ENCODE peak calls at places on chromosomes 12 and 14, in eight cellular contexts. U is esophagus muscularis mucosa, F is fibroblast of the aortic adventitia, E is astrocyte of the spinal cord, L is sigmoid colon, J is kidney, O is AG04450, Q is body of pancreas. S is an unnamed sample.

GRCh38 chr14:50666772-50667490 is 1.2 kb downstream of the SAV1 start:
- DNase-seq in O (no peak), F (peak; percentile 79), J (no peak), E (peak; percentile 67), L (peak; percentile 78), U (no peak), Q (peak; percentile 67), S (peak; percentile 77)

GRCh38 chr14:56224179-56224578 is 106.0 kb downstream of the PELI2 start:
- DNase-seq in F (no peak), L (no peak), U (no peak), E (no peak), Q (no peak), O (no peak), J (no peak), S (no peak)

GRCh38 chr14:50599700-50600444 is 39.9 kb downstream of the ATL1 start:
- DNase-seq in F (peak; percentile 73), U (no peak), E (peak; percentile 63), O (no peak), L (no peak), J (no peak), Q (peak; percentile 5), S (peak; percentile 88)

GRCh38 chr12:131795688-131796410 is 32.3 kb upstream of the MMP17 start:
- DNase-seq in U (no peak), Q (no peak), O (no peak), E (no peak), L (no peak), J (no peak), F (no peak), S (peak; percentile 73)

GRCh38 chr12:65524666-65525065 is 246.2 kb downstream of the MSRB3 start:
- DNase-seq in O (no peak), U (no peak), E (peak; percentile 90), J (no peak), Q (no peak), L (no peak), F (peak; percentile 69), S (peak; percentile 61)

GRCh38 chr14:49966304-49966809 is 73.5 kb downstream of the ARF6 start:
- DNase-seq in O (no peak), J (no peak), F (peak; percentile 60), E (no peak), Q (peak; percentile 68), L (no peak), U (no peak), S (peak; percentile 25)

GRCh38 chr12:131642101-131642540 is 68.8 kb upstream of the SFSWAP start:
- DNase-seq in O (no peak), L (no peak), U (no peak), J (peak; percentile 37), Q (no peak), E (no peak), F (no peak), S (no peak)

GRCh38 chr12:102696045-102696444 is 215.7 kb upstream of the IGF1 start:
- DNase-seq in F (no peak), J (no peak), U (no peak), E (no peak), Q (no peak), L (no peak), O (no peak), S (no peak)

GRCh38 chr12:117484901-117485300 is 123.5 kb upstream of the NOS1 start:
- DNase-seq in O (no peak), U (no peak), F (no peak), J (no peak), Q (no peak), L (no peak), E (no peak), S (no peak)

GRCh38 chr12:63821781-63822251 is 22.7 kb upstream of the SRGAP1 start:
- DNase-seq in Q (no peak), L (peak; percentile 73), F (peak; percentile 17), J (peak; percentile 80), E (peak; percentile 16), O (no peak), U (no peak), S (no peak)

GRCh38 chr12:46933947-46934346 is 108.2 kb upstream of the SLC38A4 start:
- DNase-seq in E (peak; percentile 71), L (no peak), Q (peak; percentile 20), J (no peak), O (no peak), U (no peak), F (peak; percentile 86), S (peak; percentile 76)

GRCh38 chr12:52300796-52301691 is 9.7 kb upstream of the KRT81 start:
- DNase-seq in J (no peak), O (no peak), F (no peak), L (peak; percentile 36), U (no peak), E (no peak), Q (no peak), S (no peak)

GRCh38 chr14:92471919-92472318 is 41.7 kb upstream of the RIN3 start:
- DNase-seq in Q (no peak), J (no peak), F (peak; percentile 72), U (no peak), O (peak; percentile 86), L (no peak), E (peak; percentile 88), S (peak; percentile 87)

GRCh38 chr14:33676135-33676566 is 274.7 kb downstream of the EGLN3 start:
- DNase-seq in E (peak; percentile 70), J (no peak), L (peak; percentile 60), Q (peak; percentile 20), O (no peak), F (peak; percentile 56), U (no peak), S (peak; percentile 53)

GRCh38 chr12:96063046-96063445 is 27.7 kb upstream of the LTA4H start:
- DNase-seq in J (no peak), Q (no peak), E (peak; percentile 39), L (no peak), O (no peak), F (peak; percentile 40), U (no peak), S (peak; percentile 36)

GRCh38 chr14:56487761-56488160 is 91.8 kb upstream of the TMEM260 start:
- DNase-seq in U (no peak), Q (no peak), F (peak; percentile 9), E (no peak), J (no peak), O (no peak), L (no peak), S (peak; percentile 93)

GRCh38 chr14:103724116-103724515 is 8.5 kb downstream of the ZFYVE21 start:
- DNase-seq in E (peak; percentile 43), F (peak; percentile 54), L (peak; percentile 88), J (peak; percentile 81), U (no peak), O (no peak), Q (peak; percentile 85), S (no peak)

GRCh38 chr12:88993655-88994054 is 358.6 kb downstream of the DUSP6 start:
- DNase-seq in U (no peak), L (no peak), E (peak; percentile 78), J (no peak), F (peak; percentile 87), Q (no peak), O (peak; percentile 44), S (peak; percentile 65)

GRCh38 chr12:115351513-115352077 is 667.6 kb upstream of the TBX3 start:
- DNase-seq in E (no peak), F (peak; percentile 84), O (no peak), Q (no peak), L (no peak), J (no peak), U (no peak), S (peak; percentile 76)

GRCh38 chr12:65871865-65872645 is 47.8 kb downstream of the HMGA2 start:
- DNase-seq in L (no peak), E (no peak), F (no peak), J (no peak), U (no peak), Q (no peak), O (no peak), S (no peak)

GRCh38 chr12:71397433-71397954 is 42.1 kb upstream of the LGR5 start:
- DNase-seq in E (peak; percentile 18), J (no peak), L (no peak), F (peak; percentile 52), U (no peak), O (no peak), Q (no peak), S (no peak)
- TF ChIP-seq CTCF in E (no peak), J (no peak), L (no peak), F (no peak), U (no peak), O (no peak), Q (no peak), S (no peak)

GRCh38 chr12:121980211-121980891 is 41.3 kb upstream of the BCL7A start:
- DNase-seq in E (peak; percentile 62), L (no peak), U (no peak), O (no peak), Q (peak; percentile 41), J (no peak), F (no peak), S (no peak)

GRCh38 chr12:121983546-121984205 is 38.0 kb upstream of the BCL7A start:
- DNase-seq in U (no peak), L (no peak), O (no peak), Q (no peak), E (no peak), F (no peak), J (no peak), S (no peak)

GRCh38 chr12:121981456-121981855 is 40.2 kb upstream of the BCL7A start:
- DNase-seq in F (no peak), U (no peak), L (no peak), E (no peak), O (no peak), Q (no peak), J (no peak), S (no peak)

GRCh38 chr12:121980892-121981272 is 40.8 kb upstream of the BCL7A start:
- DNase-seq in U (no peak), L (no peak), F (no peak), J (no peak), O (no peak), E (no peak), Q (no peak), S (no peak)

GRCh38 chr12:121982950-121983349 is 38.7 kb upstream of the BCL7A start:
- DNase-seq in Q (no peak), O (no peak), E (no peak), L (no peak), F (no peak), J (no peak), U (no peak), S (no peak)
- H3K4me3 ChIP-seq in Q (no peak overlapping the region), O (no peak overlapping the region), E (no peak overlapping the region), L (no peak overlapping the region), F (no peak overlapping the region), J (no peak overlapping the region), U (no peak overlapping the region), S (no peak overlapping the region)

GRCh38 chr14:96102071-96102856 is 63.1 kb downstream of the C14orf132 start:
- DNase-seq in O (no peak), J (no peak), L (no peak), Q (no peak), U (no peak), F (peak; percentile 84), E (no peak), S (no peak)
- TF ChIP-seq CTCF in O (peak; percentile 33), J (no peak), L (no peak), Q (no peak), U (no peak), F (peak; percentile 16), E (no peak), S (no peak)

DNA sequence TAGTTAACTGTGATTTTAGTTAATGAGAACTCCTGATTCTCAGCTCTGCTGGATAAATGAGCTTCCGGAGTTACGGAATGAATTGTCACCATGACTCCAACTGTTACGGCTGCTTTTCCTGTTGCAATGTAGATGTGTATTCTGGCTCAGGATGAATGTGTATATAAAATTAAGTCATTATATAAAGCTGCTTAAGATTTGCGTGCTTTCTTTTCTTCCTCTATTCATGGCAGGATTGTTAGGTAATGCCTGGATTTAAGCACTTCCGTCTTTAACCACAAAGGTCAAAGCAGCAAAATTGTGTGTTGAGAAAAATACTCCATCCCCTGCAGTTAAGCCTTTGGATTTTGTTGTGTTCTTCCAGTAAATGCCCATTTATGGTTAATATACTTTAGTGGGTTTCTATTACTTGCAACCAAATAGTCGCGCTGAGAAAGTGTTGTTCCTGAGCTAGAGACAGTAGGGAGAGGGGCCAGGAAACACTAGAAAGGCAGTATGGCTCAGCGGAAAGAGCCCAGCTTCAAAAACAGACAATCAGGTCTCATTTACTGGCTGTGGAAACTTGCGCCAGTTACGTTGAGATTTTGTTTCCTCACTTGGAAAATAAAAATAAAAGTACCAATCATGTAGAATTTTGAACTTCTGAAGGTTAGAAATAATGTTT is 9.4 kb upstream of the CCDC175 start:
- DNase-seq in F (no peak), Q (no peak), L (no peak), O (no peak), U (no peak), E (peak; percentile 91), J (no peak), S (peak; percentile 60)
- H3K4me3 ChIP-seq in F (no peak overlapping the region), Q (no peak overlapping the region), L (no peak overlapping the region), O (no peak overlapping the region), U (no peak overlapping the region), E (no peak overlapping the region), J (no peak overlapping the region), S (no peak overlapping the region)

S was measured in epithelial cell of esophagus.